ENCODE peak calls at places on chromosome 2, in seven cellular contexts. U is Panc1, R is HCT116, G is tibial artery, V is heart left ventricle, C is cardiac muscle cell, K is pancreas. X is an unnamed sample. For H3K4me1 and H3K9me3, the result is how much of the 10 kb centered on the place peaks cover.

GRCh38 chr2:134284119-134284670 is 30.3 kb downstream of the MGAT5 start:
- DNase-seq in U (no peak), K (no peak), R (no peak), V (no peak), C (no peak), G (no peak), X (no peak)

GRCh38 chr2:61016392-61017002 is 1.0 kb upstream of the PEX13 start:
- DNase-seq in U (no peak), R (no peak), C (no peak), V (no peak), G (no peak), K (no peak), X (no peak)

GRCh38 chr2:17804358-17804757 is 11.9 kb upstream of the MSGN1 start:
- DNase-seq in K (no peak), G (no peak), R (no peak), V (no peak), C (no peak), U (no peak), X (no peak)

GRCh38 chr2:19504400-19505198 is 146.2 kb upstream of the OSR1 start:
- DNase-seq in C (no peak), U (no peak), R (no peak), V (no peak), G (no peak), K (no peak), X (peak)

GRCh38 chr2:30422437-30422805 is 24.6 kb upstream of the LCLAT1 start:
- DNase-seq in R (peak), V (peak), K (no peak), G (peak), C (no peak), U (no peak), X (no peak)

GRCh38 chr2:131035112-131035825 is 58.0 kb downstream of the FAM168B start:
- DNase-seq in V (no peak), U (no peak), C (no peak), R (no peak), K (peak), G (no peak), X (no peak)

GRCh38 chr2:171512683-171513082 is 9.6 kb upstream of the CYBRD1 start:
- DNase-seq in R (no peak), C (peak), K (no peak), V (no peak), G (no peak), U (no peak), X (no peak)

GRCh38 chr2:100073110-100073509 is 69.3 kb downstream of the AFF3 start:
- DNase-seq in U (no peak), R (no peak), K (no peak), C (no peak), G (no peak), V (peak), X (no peak)

GRCh38 chr2:45068643-45069140 is 59.4 kb upstream of the SIX2 start:
- DNase-seq in K (no peak), V (no peak), R (no peak), G (no peak), U (no peak), C (no peak), X (no peak)

GRCh38 chr2:96195410-96196071 is 13.1 kb downstream of the STARD7 start:
- DNase-seq in R (no peak), C (no peak), U (no peak), V (no peak), K (no peak), G (no peak), X (no peak)

GRCh38 chr2:229257980-229258379 is 13.1 kb downstream of the PID1 start:
- DNase-seq in U (no peak), G (peak), V (peak), K (no peak), C (no peak), R (no peak), X (no peak)

GRCh38 chr2:67108231-67108630 is 288.9 kb upstream of the ETAA1 start:
- DNase-seq in V (no peak), R (no peak), G (no peak), C (no peak), K (peak), U (no peak), X (no peak)

GRCh38 chr2:199570957-199571356 is 113.2 kb upstream of the SATB2 start:
- DNase-seq in U (no peak), K (no peak), R (no peak), G (no peak), V (no peak), C (no peak), X (no peak)

GRCh38 chr2:42810971-42811865 is 18.8 kb upstream of the HAAO start:
- DNase-seq in U (no peak), V (peak), R (no peak), G (peak), K (peak), C (peak), X (peak)

GRCh38 chr2:45285311-45285710 is 276.1 kb upstream of the SIX2 start:
- DNase-seq in U (no peak), V (no peak), K (no peak), G (no peak), R (no peak), C (no peak), X (no peak)

GRCh38 chr2:231052494-231053451 is 3.9 kb upstream of the PSMD1 start:
- DNase-seq in C (peak), R (peak), K (peak), G (peak), V (peak), U (no peak), X (peak)

GRCh38 chr2:37615808-37616673 is 55.4 kb downstream of the CDC42EP3 start:
- DNase-seq in K (no peak), U (no peak), G (peak), V (no peak), R (no peak), C (no peak), X (no peak)

GRCh38 chr2:44433841-44434240 is 72.1 kb downstream of the CAMKMT start:
- DNase-seq in G (no peak), K (no peak), U (no peak), V (no peak), C (no peak), R (no peak), X (no peak)

GRCh38 chr2:127024769-127025356 is 82.1 kb downstream of the BIN1 start:
- DNase-seq in U (no peak), C (peak), K (no peak), G (no peak), V (no peak), R (no peak), X (no peak)

GRCh38 chr2:2840101-2840531 is 509.0 kb upstream of the MYT1L start:
- DNase-seq in R (no peak), C (no peak), U (no peak), G (no peak), K (peak), V (peak), X (no peak)

GRCh38 chr2:192298664-192299063 is 103.9 kb upstream of the TMEFF2 start:
- DNase-seq in C (no peak), G (no peak), U (no peak), V (no peak), R (no peak), K (no peak), X (no peak)

GRCh38 chr2:147937744-147938349 is 82.7 kb downstream of the ORC4 start:
- DNase-seq in C (peak), G (no peak), V (no peak), U (peak), R (peak), K (no peak), X (no peak)

GRCh38 chr2:166373951-166374350 is 1.8 kb downstream of the SCN9A start:
- DNase-seq in R (no peak), U (no peak), V (no peak), K (no peak), G (no peak), C (peak), X (no peak)

GRCh38 chr2:54274781-54275242 is 18.8 kb upstream of the TSPYL6 start:
- DNase-seq in R (no peak), V (no peak), K (no peak), U (no peak), G (no peak), C (no peak), X (no peak)

GRCh38 chr2:21203976-21204375 is 80.2 kb downstream of the TDRD15 start:
- DNase-seq in C (no peak), V (no peak), K (no peak), G (no peak), R (no peak), U (no peak), X (no peak)

GRCh38 chr2:214203744-214204289 is 207.0 kb upstream of the VWC2L start:
- DNase-seq in G (no peak), C (no peak), U (no peak), K (no peak), V (no peak), R (no peak), X (no peak)

GRCh38 chr2:170577356-170577755 is 137.8 kb upstream of the SP5 start:
- DNase-seq in G (no peak), U (no peak), V (no peak), R (no peak), C (no peak), K (no peak), X (no peak)

GRCh38 chr2:11681722-11682589 is 12.0 kb upstream of the NTSR2 start:
- DNase-seq in C (peak), K (no peak), U (no peak), R (peak), V (no peak), G (no peak), X (no peak)

GRCh38 chr2:105803337-105803736 is 58.6 kb downstream of the NCK2 start:
- DNase-seq in C (no peak), R (no peak), G (no peak), K (no peak), U (no peak), V (no peak), X (no peak)

GRCh38 chr2:228224410-228224809 is 42.9 kb upstream of the SPHKAP start:
- DNase-seq in G (no peak), R (no peak), K (no peak), C (no peak), U (no peak), V (no peak), X (no peak)

GRCh38 chr2:9123069-9123468 is 83.5 kb upstream of the ASAP2 start:
- DNase-seq in C (no peak), U (no peak), V (no peak), R (no peak), K (no peak), G (no peak), X (no peak)

GRCh38 chr2:131656816-131657633 is 129.3 kb downstream of the CCDC74A start:
- DNase-seq in K (no peak), V (no peak), R (no peak), U (no peak), G (no peak), C (no peak), X (no peak)

GRCh38 chr2:185291035-185291647 is 447.5 kb upstream of the FSIP2 start:
- DNase-seq in V (no peak), U (peak), C (peak), G (no peak), R (peak), K (peak), X (peak)

GRCh38 chr2:239020541-239021041 is 172.7 kb downstream of the TWIST2 start:
- DNase-seq in U (no peak), C (no peak), R (no peak), V (no peak), G (no peak), K (no peak), X (no peak)

GRCh38 chr2:237524631-237525030 is 37.6 kb downstream of the MLPH start:
- DNase-seq in K (peak), G (no peak), V (no peak), C (no peak), U (no peak), R (no peak), X (peak)

GRCh38 chr2:30332791-30333453 is 101.6 kb downstream of the LBH start:
- DNase-seq in C (no peak), V (no peak), K (no peak), U (no peak), R (no peak), G (no peak), X (no peak)

GRCh38 chr2:223928113-223929006 is 16.8 kb downstream of the WDFY1 start:
- DNase-seq in C (no peak), V (no peak), G (no peak), R (no peak), U (no peak), K (no peak), X (no peak)

GRCh38 chr2:223933098-223933800 is 11.9 kb downstream of the WDFY1 start:
- DNase-seq in V (no peak), C (no peak), K (no peak), R (no peak), U (no peak), G (no peak), X (no peak)

GRCh38 chr2:223934870-223935269 is 10.3 kb downstream of the WDFY1 start:
- DNase-seq in U (no peak), C (no peak), V (no peak), R (no peak), K (no peak), G (no peak), X (no peak)

GRCh38 chr2:223929575-223930001 is 15.5 kb downstream of the WDFY1 start:
- DNase-seq in V (no peak), U (no peak), K (no peak), R (no peak), C (no peak), G (no peak), X (no peak)

DNA sequence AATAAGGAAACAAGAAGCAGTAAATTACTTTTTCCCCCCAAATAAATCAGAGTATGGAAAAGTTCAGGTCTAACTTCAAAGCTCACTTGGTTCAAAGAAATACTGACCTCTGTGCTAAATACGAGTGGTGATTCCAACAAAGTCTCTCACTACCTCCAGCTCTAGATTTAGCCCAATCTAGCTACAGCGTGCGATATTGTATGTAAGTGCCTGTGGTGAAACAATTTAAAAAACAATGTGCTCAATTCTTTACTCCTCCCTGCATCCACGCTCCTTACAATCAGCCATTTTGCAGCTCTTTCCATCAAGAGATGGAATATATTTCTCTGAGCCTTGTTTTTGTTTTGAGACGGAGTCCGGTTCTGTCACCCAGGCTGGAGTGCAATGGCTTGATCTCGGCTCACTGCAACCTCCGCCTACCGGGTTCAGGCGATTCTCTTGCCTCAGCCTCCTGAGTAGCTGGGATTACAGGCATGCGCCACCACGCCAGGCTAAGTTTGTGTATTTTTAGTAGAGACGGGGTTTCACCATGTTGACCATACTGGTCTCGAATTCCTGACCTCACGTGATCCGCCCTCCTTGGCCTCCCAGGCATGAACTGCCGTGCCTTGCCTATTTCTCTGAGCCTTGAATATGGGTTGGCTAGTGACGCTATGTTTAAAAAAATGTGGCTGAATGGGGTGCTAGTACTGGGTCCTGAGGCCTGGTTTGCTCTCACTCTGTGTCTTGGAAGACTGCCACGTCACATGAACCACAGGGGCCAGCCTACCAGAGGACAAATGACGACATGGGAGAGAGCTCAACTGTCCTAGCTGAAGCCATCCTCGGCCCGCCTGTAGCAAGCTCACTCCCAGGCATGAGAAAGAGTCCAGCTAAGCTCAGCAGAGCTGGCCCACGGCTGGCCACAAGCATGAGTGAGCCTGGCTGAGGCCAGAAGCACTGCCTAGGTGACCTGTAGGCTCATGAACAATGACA is 14.8 kb downstream of the WDFY1 start:
- DNase-seq in G (peak), U (no peak), V (peak), R (no peak), C (no peak), K (peak), X (peak)
- H3K4me1 ChIP-seq in G (under half), U (under half), V (half or more), R (under half), C (under half), K (under half), X (under half)

GRCh38 chr2:29123584-29124349 is 8.6 kb downstream of the CLIP4 start:
- DNase-seq in U (no peak), C (no peak), V (no peak), G (no peak), K (no peak), R (peak), X (no peak)

GRCh38 chr2:29129586-29130281 is 14.5 kb downstream of the CLIP4 start:
- DNase-seq in U (no peak), R (no peak), G (no peak), C (no peak), V (no peak), K (no peak), X (no peak)

GRCh38 chr2:29120846-29121245 is 5.6 kb downstream of the CLIP4 start:
- DNase-seq in K (no peak), G (no peak), C (no peak), V (no peak), R (no peak), U (no peak), X (no peak)

GRCh38 chr2:29119211-29119610 is 4.0 kb downstream of the CLIP4 start:
- DNase-seq in K (no peak), V (no peak), U (no peak), G (no peak), R (no peak), C (no peak), X (no peak)

GRCh38 chr2:29124504-29124903 is 9.3 kb downstream of the CLIP4 start:
- DNase-seq in V (no peak), K (no peak), R (no peak), C (no peak), U (no peak), G (no peak), X (no peak)
- H3K9me3 ChIP-seq in V (under half), K (under half), R (under half), C (under half), U (under half), G (under half), X (under half)

GRCh38 chr2:15472133-15472532 is 89.0 kb downstream of the NBAS start:
- DNase-seq in U (peak), R (no peak), C (no peak), K (no peak), G (no peak), V (no peak), X (no peak)

DNA sequence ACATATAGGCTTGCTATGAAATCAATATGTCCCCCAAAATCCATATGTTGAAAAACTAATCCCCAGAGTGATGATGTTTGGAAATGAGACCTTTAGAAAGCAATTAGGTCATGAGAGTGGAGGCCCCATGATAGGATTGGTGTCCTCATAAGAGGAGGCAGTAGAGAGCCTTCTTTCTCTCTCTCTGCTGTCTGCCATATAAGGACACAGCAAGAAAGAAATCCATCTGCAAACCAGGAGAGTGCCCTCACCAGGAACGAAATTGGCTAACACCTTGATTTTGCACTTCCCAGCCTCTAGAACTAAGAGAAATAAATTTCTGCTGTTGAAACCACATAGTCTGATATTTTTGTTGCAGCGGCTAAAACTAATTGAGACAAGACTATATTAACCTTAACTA is 89.5 kb downstream of the NBAS start:
- DNase-seq in G (no peak), K (no peak), C (no peak), U (no peak), R (no peak), V (no peak), X (no peak)
- TF ChIP-seq CTCF in G (no peak), K (no peak), C (no peak), U (no peak), R (no peak), V (no peak), X (no peak)

GRCh38 chr2:217511850-217512249 is 490.9 kb downstream of the TNS1 start:
- DNase-seq in U (no peak), V (no peak), C (no peak), G (no peak), R (no peak), K (no peak), X (no peak)

GRCh38 chr2:217512728-217513127 is 490.1 kb downstream of the TNS1 start:
- DNase-seq in V (no peak), U (no peak), K (no peak), R (no peak), G (no peak), C (no peak), X (no peak)

GRCh38 chr2:217513256-217513655 is 489.5 kb downstream of the TNS1 start:
- DNase-seq in U (no peak), C (peak), G (no peak), K (no peak), R (no peak), V (no peak), X (no peak)

GRCh38 chr2:217510790-217511291 is 492.0 kb downstream of the TNS1 start:
- DNase-seq in C (peak), G (peak), V (peak), K (peak), R (peak), U (peak), X (peak)

DNA sequence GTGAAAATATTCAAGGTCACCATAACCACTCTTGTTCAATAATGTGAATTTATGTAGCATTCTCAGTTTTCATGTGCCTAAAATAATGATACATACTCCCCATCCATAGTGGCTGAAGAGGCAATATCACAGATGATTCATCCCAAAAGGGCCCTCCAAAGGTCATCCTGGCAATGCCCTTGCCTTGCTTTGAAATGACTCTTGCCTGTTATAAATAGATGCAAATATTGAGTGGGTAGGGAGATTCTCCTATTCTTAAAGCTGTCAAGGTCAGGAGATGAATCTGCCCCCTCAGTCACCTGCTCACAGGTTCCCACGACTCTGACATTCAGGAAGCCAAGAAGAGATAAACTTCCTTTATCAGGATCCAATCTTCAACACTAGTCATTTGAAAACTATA is 490.5 kb downstream of the TNS1 start:
- DNase-seq in R (no peak), G (no peak), C (no peak), K (no peak), U (no peak), V (no peak), X (no peak)
- H3K4me1 ChIP-seq in R (under half), G (under half), C (under half), K (under half), U (under half), V (under half), X (under half)

X was measured in right lobe of liver.